ENCODE peak calls at places on chromosomes 13 and 19, in four cellular contexts. One of them, this sample, is unnamed.

GRCh38 chr19:40576181-40576584 is 490 bp upstream of the SHKBP1 start:
- DNase-seq in PC-3: no peak
- DNase-seq in body of pancreas: no peak
- DNase-seq in AG09309: no peak
- DNase-seq in this sample: peak; percentile 39

GRCh38 chr13:39490136-39490535 is 112.9 kb downstream of the LHFPL6 start:
- DNase-seq in PC-3: no peak
- DNase-seq in body of pancreas: no peak
- DNase-seq in AG09309: no peak
- DNase-seq in this sample: no peak

GRCh38 chr19:39502640-39503417 is 4.1 kb downstream of the DLL3 start:
- DNase-seq in PC-3: no peak
- DNase-seq in body of pancreas: peak; percentile 50
- DNase-seq in AG09309: no peak
- DNase-seq in this sample: peak; percentile 84

GRCh38 chr19:38389101-38389925 is 816 bp downstream of the SPRED3 start:
- DNase-seq in PC-3: peak; percentile 72
- DNase-seq in body of pancreas: peak; percentile 36
- DNase-seq in AG09309: no peak
- DNase-seq in this sample: peak; percentile 44

GRCh38 chr13:33968520-33969507 is 150.9 kb downstream of the RFC3 start:
- DNase-seq in PC-3: no peak
- DNase-seq in body of pancreas: no peak
- DNase-seq in AG09309: no peak
- DNase-seq in this sample: no peak

GRCh38 chr19:4415352-4415751 is 12.9 kb downstream of the CHAF1A start:
- DNase-seq in PC-3: no peak
- DNase-seq in body of pancreas: no peak
- DNase-seq in AG09309: no peak
- DNase-seq in this sample: no peak

GRCh38 chr13:26601669-26602068 is 44.2 kb downstream of the WASF3 start:
- DNase-seq in PC-3: peak; percentile 52
- DNase-seq in body of pancreas: no peak
- DNase-seq in AG09309: no peak
- DNase-seq in this sample: no peak

GRCh38 chr13:113644800-113645199 is 13.2 kb downstream of the ATP4B start:
- DNase-seq in PC-3: no peak
- DNase-seq in body of pancreas: no peak
- DNase-seq in AG09309: no peak
- DNase-seq in this sample: no peak

GRCh38 chr19:16462757-16463250 is 9.0 kb downstream of the EPS15L1 start:
- DNase-seq in PC-3: peak; percentile 86
- DNase-seq in body of pancreas: no peak
- DNase-seq in AG09309: no peak
- DNase-seq in this sample: no peak

GRCh38 chr13:98599502-98600328 is 22.8 kb upstream of the STK24 start:
- DNase-seq in PC-3: no peak
- DNase-seq in body of pancreas: no peak
- DNase-seq in AG09309: no peak
- DNase-seq in this sample: no peak

GRCh38 chr13:20461481-20461859 is 64.2 kb downstream of the CRYL1 start:
- DNase-seq in PC-3: peak; percentile 45
- DNase-seq in body of pancreas: no peak
- DNase-seq in AG09309: no peak
- DNase-seq in this sample: no peak

GRCh38 chr19:4575267-4575793 is 15.8 kb upstream of the SEMA6B start:
- DNase-seq in PC-3: peak; percentile 90
- DNase-seq in body of pancreas: peak; percentile 72
- DNase-seq in AG09309: peak; percentile 76
- DNase-seq in this sample: peak; percentile 80

GRCh38 chr13:35349052-35349451 is 127.4 kb downstream of the MAB21L1 start:
- DNase-seq in PC-3: no peak
- DNase-seq in body of pancreas: no peak
- DNase-seq in AG09309: no peak
- DNase-seq in this sample: no peak

GRCh38 chr13:105338044-105338443 is 1197.4 kb downstream of the EFNB2 start:
- DNase-seq in PC-3: no peak
- DNase-seq in body of pancreas: no peak
- DNase-seq in AG09309: no peak
- DNase-seq in this sample: no peak

DNA sequence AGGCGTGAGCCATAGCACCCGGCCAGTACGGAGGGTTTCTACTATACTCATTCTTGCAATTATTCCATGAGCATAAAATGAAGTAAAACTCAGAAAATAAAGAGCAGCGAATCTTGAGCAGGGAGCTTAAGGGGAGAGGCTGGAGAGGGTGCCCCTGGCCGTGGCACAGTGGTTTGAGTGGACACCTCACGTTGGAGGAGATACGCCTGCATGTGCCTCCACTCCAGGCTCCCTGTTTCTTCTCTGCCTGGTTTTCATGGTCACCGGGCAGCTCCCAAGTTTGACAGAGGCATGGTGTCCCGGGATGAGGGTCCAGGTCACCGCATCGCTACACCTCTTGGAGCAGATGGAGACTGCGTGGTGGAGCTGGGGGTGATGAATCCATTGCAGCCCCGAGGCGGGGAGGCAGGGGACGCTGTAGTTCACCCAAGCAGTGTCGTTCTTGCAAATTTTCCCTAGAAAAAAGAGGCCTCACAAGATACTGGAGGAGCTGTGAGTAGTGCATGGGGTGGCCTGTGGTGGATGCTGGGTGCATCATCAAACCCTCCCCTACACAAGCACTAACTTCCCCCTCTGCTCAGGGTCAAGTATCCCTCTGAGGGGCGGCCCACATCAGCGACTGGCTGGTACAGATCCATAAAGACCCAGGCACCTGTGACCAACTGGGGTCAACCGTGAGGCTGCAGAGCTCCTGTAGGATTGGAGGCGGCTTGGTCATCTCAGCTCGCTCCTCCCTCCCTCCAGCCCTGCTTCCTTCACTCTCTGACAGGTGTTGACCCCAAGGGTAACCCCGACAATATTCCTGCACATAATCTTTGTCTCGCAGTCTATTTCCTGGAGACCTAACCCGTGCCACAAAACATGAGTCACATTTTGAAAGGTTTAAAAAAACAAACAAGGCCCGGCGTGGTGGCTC is 3.6 kb upstream of the MIER2 start:
- DNase-seq in PC-3: peak; percentile 32
- DNase-seq in body of pancreas: no peak
- DNase-seq in AG09309: no peak
- DNase-seq in this sample: no peak
- TF ChIP-seq CTCF in PC-3: no peak
- TF ChIP-seq CTCF in body of pancreas: no peak
- TF ChIP-seq CTCF in AG09309: peak; percentile 7
- TF ChIP-seq CTCF in this sample: no peak

GRCh38 chr19:54329476-54330165 is 9.3 kb downstream of the LILRA4 start:
- DNase-seq in PC-3: no peak
- DNase-seq in body of pancreas: no peak
- DNase-seq in AG09309: no peak
- DNase-seq in this sample: no peak
- TF ChIP-seq CTCF in PC-3: no peak
- TF ChIP-seq CTCF in body of pancreas: no peak
- TF ChIP-seq CTCF in AG09309: no peak
- TF ChIP-seq CTCF in this sample: no peak

DNA sequence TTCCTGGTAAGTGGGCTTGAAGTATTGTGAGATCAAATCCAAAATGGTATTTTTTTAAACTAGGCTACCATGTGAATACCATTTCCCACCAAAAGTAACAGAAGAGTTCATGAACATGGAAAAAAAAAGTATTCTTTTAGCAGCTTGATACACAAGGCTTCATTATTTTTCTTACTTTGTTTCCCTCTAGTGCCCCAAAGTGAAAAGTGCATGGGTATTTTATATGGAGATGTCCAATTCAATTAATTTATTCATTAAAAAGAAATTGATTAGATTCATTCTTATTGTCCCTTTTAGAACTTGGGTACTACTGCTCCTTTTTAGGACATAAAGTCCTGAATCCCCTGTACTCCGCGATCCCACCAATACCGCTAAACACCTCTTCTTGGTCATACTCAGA is 28.6 kb upstream of the SCEL start:
- DNase-seq in PC-3: peak; percentile 30
- DNase-seq in body of pancreas: no peak
- DNase-seq in AG09309: no peak
- DNase-seq in this sample: no peak
- TF ChIP-seq CTCF in PC-3: peak; percentile 52
- TF ChIP-seq CTCF in body of pancreas: no peak
- TF ChIP-seq CTCF in AG09309: no peak
- TF ChIP-seq CTCF in this sample: peak; percentile 9

GRCh38 chr13:70795484-70795883 is 687.2 kb upstream of the KLHL1 start:
- DNase-seq in PC-3: peak; percentile 5
- DNase-seq in body of pancreas: no peak
- DNase-seq in AG09309: no peak
- DNase-seq in this sample: no peak

GRCh38 chr13:70792121-70792520 is 683.9 kb upstream of the KLHL1 start:
- DNase-seq in PC-3: peak; percentile 8
- DNase-seq in body of pancreas: no peak
- DNase-seq in AG09309: no peak
- DNase-seq in this sample: no peak
- TF ChIP-seq CTCF in PC-3: peak; percentile 20
- TF ChIP-seq CTCF in body of pancreas: no peak
- TF ChIP-seq CTCF in AG09309: no peak
- TF ChIP-seq CTCF in this sample: no peak

GRCh38 chr19:6717036-6717435 is 3.4 kb downstream of the C3 start:
- DNase-seq in PC-3: no peak
- DNase-seq in body of pancreas: no peak
- DNase-seq in AG09309: no peak
- DNase-seq in this sample: no peak
- TF ChIP-seq CTCF in PC-3: peak; percentile 37
- TF ChIP-seq CTCF in body of pancreas: no peak
- TF ChIP-seq CTCF in AG09309: no peak
- TF ChIP-seq CTCF in this sample: no peak

GRCh38 chr19:29943615-29944014 is 1.6 kb downstream of the URI1 start:
- DNase-seq in PC-3: no peak
- DNase-seq in body of pancreas: no peak
- DNase-seq in AG09309: no peak
- DNase-seq in this sample: no peak
- TF ChIP-seq CTCF in PC-3: no peak
- TF ChIP-seq CTCF in body of pancreas: no peak
- TF ChIP-seq CTCF in AG09309: no peak
- TF ChIP-seq CTCF in this sample: no peak

DNA sequence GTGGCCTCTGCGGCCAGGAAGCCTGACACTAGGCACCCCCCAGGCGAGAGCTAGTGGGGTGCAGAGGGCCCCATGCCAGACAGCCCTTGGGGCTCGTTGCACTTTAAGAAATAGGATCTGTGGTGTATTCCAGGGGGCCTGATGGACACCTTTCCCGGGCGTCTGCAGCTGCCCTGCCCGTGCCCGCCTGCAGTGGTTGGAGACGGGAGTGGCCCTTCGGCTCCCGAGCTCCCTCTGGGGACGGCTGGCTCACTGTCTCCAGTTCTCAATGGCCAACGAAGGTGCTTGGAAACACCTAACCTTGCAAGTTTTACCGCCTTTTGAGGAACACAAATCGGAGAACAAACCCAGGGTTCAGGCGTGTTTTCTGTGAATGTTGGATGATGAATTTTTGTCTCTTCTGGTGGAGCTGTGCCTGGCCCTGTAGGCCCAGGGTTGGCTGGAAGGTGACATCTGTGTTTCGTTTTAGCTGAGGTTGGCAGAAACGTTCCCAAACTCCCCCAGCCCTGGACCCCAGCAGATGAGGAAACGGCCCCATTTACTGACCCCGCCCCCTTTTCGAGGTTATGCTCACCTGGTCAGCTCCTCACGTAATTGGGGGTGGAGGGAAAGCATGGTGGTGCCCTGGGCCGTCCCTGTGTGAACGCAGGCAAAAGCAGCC is 17.4 kb upstream of the NPAS1 start:
- DNase-seq in PC-3: no peak
- DNase-seq in body of pancreas: no peak
- DNase-seq in AG09309: no peak
- DNase-seq in this sample: no peak
- TF ChIP-seq CTCF in PC-3: no peak
- TF ChIP-seq CTCF in body of pancreas: no peak
- TF ChIP-seq CTCF in AG09309: no peak
- TF ChIP-seq CTCF in this sample: no peak

This sample was measured in nephron progenitor cell.